ENCODE peak calls at places on chromosomes 13 and 19, in four cellular contexts. K, B, O and C are unnamed samples.

GRCh38 chr19:45150731-45151725 is 9.8 kb downstream of the NKPD1 start:
- DNase-seq in B (no peak), K (no peak), O (no peak), C (no peak)

GRCh38 chr13:48214519-48215121 is 18.4 kb upstream of the ITM2B start:
- DNase-seq in B (no peak), O (no peak), K (no peak), C (no peak)

GRCh38 chr13:64591981-64592380 is 2638.2 kb downstream of the PCDH9 start:
- DNase-seq in B (no peak), K (no peak), O (peak; percentile 1), C (no peak)

GRCh38 chr13:40664100-40665060 is 2.1 kb downstream of the FOXO1 start:
- DNase-seq in B (peak; percentile 47), O (no peak), K (peak; percentile 92), C (peak; percentile 53)

GRCh38 chr19:45117666-45118065 is 24.7 kb downstream of the PPP1R37 start:
- DNase-seq in B (no peak), K (no peak), O (no peak), C (no peak)

GRCh38 chr13:99687728-99688397 is 186.6 kb downstream of the TM9SF2 start:
- DNase-seq in B (no peak), O (no peak), K (no peak), C (no peak)

GRCh38 chr13:95660981-95661581 is 15.9 kb upstream of the DNAJC3 start:
- DNase-seq in O (no peak), B (peak; percentile 14), K (no peak), C (peak; percentile 28)

GRCh38 chr19:34277244-34277643 is 22.9 kb downstream of the GARRE1 start:
- DNase-seq in O (no peak), B (no peak), K (no peak), C (no peak)

GRCh38 chr19:40650749-40651305 is 39.6 kb downstream of the NUMBL start:
- DNase-seq in K (no peak), B (no peak), O (no peak), C (no peak)

GRCh38 chr19:10363789-10364281 is 16.5 kb downstream of the TYK2 start:
- DNase-seq in B (no peak), O (no peak), K (no peak), C (no peak)

GRCh38 chr13:101514695-101515275 is 62.3 kb downstream of the ITGBL1 start:
- DNase-seq in B (peak; percentile 17), O (no peak), K (no peak), C (peak; percentile 5)

GRCh38 chr13:26752671-26753070 is 7.9 kb downstream of the GPR12 start:
- DNase-seq in B (no peak), K (no peak), O (no peak), C (no peak)

GRCh38 chr13:66520511-66521390 is 709.4 kb downstream of the PCDH9 start:
- DNase-seq in O (no peak), B (no peak), K (no peak), C (no peak)

GRCh38 chr13:41613984-41614581 is 156.7 kb downstream of the RGCC start:
- DNase-seq in B (peak; percentile 57), O (peak; percentile 59), K (peak; percentile 71), C (no peak)

GRCh38 chr13:27765650-27766049 is 26.6 kb upstream of the GSX1 start:
- DNase-seq in O (no peak), K (no peak), B (no peak), C (no peak)

GRCh38 chr13:28136916-28137315 is 1.4 kb upstream of the PAN3 start:
- DNase-seq in O (no peak), B (no peak), K (no peak), C (peak; percentile 59)

GRCh38 chr13:113533441-113533840 is 42.9 kb upstream of the DCUN1D2 start:
- DNase-seq in B (no peak), O (no peak), K (peak; percentile 56), C (no peak)

GRCh38 chr13:99600318-99600717 is 99.0 kb downstream of the TM9SF2 start:
- DNase-seq in K (no peak), B (peak; percentile 19), O (no peak), C (no peak)

GRCh38 chr19:47507031-47507430 is 7.8 kb downstream of the NAPA start:
- DNase-seq in O (no peak), B (no peak), K (no peak), C (no peak)

GRCh38 chr13:37132211-37132610 is 26.7 kb upstream of the CSNK1A1L start:
- DNase-seq in O (no peak), B (no peak), K (no peak), C (no peak)

GRCh38 chr13:95060120-95060519 is 241.1 kb downstream of the ABCC4 start:
- DNase-seq in B (no peak), O (no peak), K (no peak), C (no peak)